ENCODE peak calls at places on chromosomes 7 and 10, in four cellular contexts. D is HCEC 1CT; W is ecto neural progenitor cell; S is activated CD4-positive, alpha-beta T cell treated with anti-CD3 and anti-CD28 coated beads, Interleukin-2, amount 10 ng/mL, durations not matched to agents 24 days and 14 days. C is an unnamed sample.

GRCh38 chr7:151061241-151062110 is 2.1 kb downstream of the SLC4A2 start:
- DNase-seq in D (no peak), W (no peak), S (no peak), C (no peak)

GRCh38 chr7:122884186-122884585 is 2.1 kb downstream of the CADPS2 start:
- DNase-seq in D (no peak), W (no peak), S (no peak), C (no peak)

GRCh38 chr7:31805209-31805818 is 118.3 kb downstream of the PPP1R17 start:
- DNase-seq in D (no peak), W (no peak), S (no peak), C (no peak)

GRCh38 chr10:124875596-124875995 is 66.3 kb upstream of the ZRANB1 start:
- DNase-seq in D (peak; percentile 40), W (no peak), S (no peak), C (no peak)

GRCh38 chr10:86583983-86584382 is 62.4 kb upstream of the WAPL start:
- DNase-seq in D (no peak), W (no peak), S (peak; percentile 67), C (no peak)

GRCh38 chr7:45715471-45716352 is 141.5 kb downstream of the ADCY1 start:
- DNase-seq in D (no peak), W (no peak), S (peak; percentile 51), C (peak; percentile 81)

GRCh38 chr7:16223963-16224707 is 197.2 kb downstream of the CRPPA start:
- DNase-seq in D (no peak), W (no peak), S (peak; percentile 72), C (no peak)

GRCh38 chr7:28407643-28408042 is 4.7 kb upstream of the CREB5 start:
- DNase-seq in D (peak; percentile 67), W (no peak), S (no peak), C (no peak)

GRCh38 chr10:55460008-55460407 is 659.0 kb upstream of the PCDH15 start:
- DNase-seq in D (no peak), W (no peak), S (no peak), C (no peak)

GRCh38 chr10:46215426-46215825 is 71.4 kb upstream of the ANTXRL start:
- DNase-seq in D (no peak), W (no peak), S (no peak), C (no peak)

GRCh38 chr7:132228240-132228639 is 348.0 kb downstream of the PLXNA4 start:
- DNase-seq in D (no peak), W (no peak), S (no peak), C (no peak)

C was measured in esophagus muscularis mucosa.